ENCODE peak calls at places on chromosomes 7 and 10, in ten cellular contexts. One of them, this sample, is unnamed.

GRCh38 chr10:77782328-77783061 is 144.1 kb downstream of the DLG5 start:
- DNase-seq in kidney: no peak
- DNase-seq in upper lobe of left lung: no peak
- DNase-seq in cardiac fibroblast: no peak
- DNase-seq in lower lobe of right lung: no peak
- DNase-seq in HFFc6: no peak
- DNase-seq in progenitor cell of endocrine pancreas: no peak
- DNase-seq in CD4-positive, alpha-beta T cell: no peak
- DNase-seq in HFF-Myc: no peak
- DNase-seq in GM13976: no peak
- DNase-seq in this sample: no peak

GRCh38 chr7:155781433-155781832 is 30.8 kb downstream of the SHH start:
- DNase-seq in kidney: no peak
- DNase-seq in upper lobe of left lung: no peak
- DNase-seq in cardiac fibroblast: no peak
- DNase-seq in lower lobe of right lung: no peak
- DNase-seq in HFFc6: no peak
- DNase-seq in progenitor cell of endocrine pancreas: no peak
- DNase-seq in CD4-positive, alpha-beta T cell: no peak
- DNase-seq in HFF-Myc: no peak
- DNase-seq in GM13976: no peak
- DNase-seq in this sample: no peak

GRCh38 chr7:78736548-78736947 is 716.9 kb downstream of the MAGI2 start:
- DNase-seq in kidney: no peak
- DNase-seq in upper lobe of left lung: no peak
- DNase-seq in cardiac fibroblast: no peak
- DNase-seq in lower lobe of right lung: no peak
- DNase-seq in HFFc6: no peak
- DNase-seq in progenitor cell of endocrine pancreas: no peak
- DNase-seq in CD4-positive, alpha-beta T cell: no peak
- DNase-seq in HFF-Myc: no peak
- DNase-seq in GM13976: no peak
- DNase-seq in this sample: no peak

GRCh38 chr10:24894309-24894708 is 58.1 kb downstream of the PRTFDC1 start:
- DNase-seq in kidney: no peak
- DNase-seq in upper lobe of left lung: no peak
- DNase-seq in cardiac fibroblast: peak
- DNase-seq in lower lobe of right lung: no peak
- DNase-seq in HFFc6: peak
- DNase-seq in progenitor cell of endocrine pancreas: no peak
- DNase-seq in CD4-positive, alpha-beta T cell: no peak
- DNase-seq in HFF-Myc: no peak
- DNase-seq in GM13976: no peak
- DNase-seq in this sample: no peak

GRCh38 chr7:36192050-36192824 is 39.2 kb downstream of the EEPD1 start:
- DNase-seq in kidney: no peak
- DNase-seq in upper lobe of left lung: peak
- DNase-seq in cardiac fibroblast: peak
- DNase-seq in lower lobe of right lung: no peak
- DNase-seq in HFFc6: peak
- DNase-seq in progenitor cell of endocrine pancreas: no peak
- DNase-seq in CD4-positive, alpha-beta T cell: no peak
- DNase-seq in HFF-Myc: peak
- DNase-seq in GM13976: no peak
- DNase-seq in this sample: no peak

GRCh38 chr10:113126506-113127192 is 176.6 kb downstream of the TCF7L2 start:
- DNase-seq in kidney: peak
- DNase-seq in upper lobe of left lung: peak
- DNase-seq in cardiac fibroblast: peak
- DNase-seq in lower lobe of right lung: peak
- DNase-seq in HFFc6: peak
- DNase-seq in progenitor cell of endocrine pancreas: peak
- DNase-seq in CD4-positive, alpha-beta T cell: peak
- DNase-seq in HFF-Myc: no peak
- DNase-seq in GM13976: peak
- DNase-seq in this sample: no peak

GRCh38 chr7:70947181-70947580 is 184.8 kb upstream of the GALNT17 start:
- DNase-seq in kidney: no peak
- DNase-seq in upper lobe of left lung: no peak
- DNase-seq in cardiac fibroblast: no peak
- DNase-seq in lower lobe of right lung: no peak
- DNase-seq in HFFc6: no peak
- DNase-seq in progenitor cell of endocrine pancreas: no peak
- DNase-seq in CD4-positive, alpha-beta T cell: no peak
- DNase-seq in HFF-Myc: no peak
- DNase-seq in GM13976: no peak
- DNase-seq in this sample: no peak

GRCh38 chr10:119543814-119544642 is 1.5 kb upstream of the RGS10 start:
- DNase-seq in kidney: no peak
- DNase-seq in upper lobe of left lung: no peak
- DNase-seq in cardiac fibroblast: peak
- DNase-seq in lower lobe of right lung: no peak
- DNase-seq in HFFc6: peak
- DNase-seq in progenitor cell of endocrine pancreas: no peak
- DNase-seq in CD4-positive, alpha-beta T cell: no peak
- DNase-seq in HFF-Myc: no peak
- DNase-seq in GM13976: no peak
- DNase-seq in this sample: no peak

GRCh38 chr7:7642081-7642480 is 1.5 kb downstream of the UMAD1 start:
- DNase-seq in kidney: no peak
- DNase-seq in upper lobe of left lung: no peak
- DNase-seq in cardiac fibroblast: no peak
- DNase-seq in lower lobe of right lung: no peak
- DNase-seq in HFFc6: no peak
- DNase-seq in progenitor cell of endocrine pancreas: no peak
- DNase-seq in CD4-positive, alpha-beta T cell: no peak
- DNase-seq in HFF-Myc: no peak
- DNase-seq in GM13976: no peak
- DNase-seq in this sample: no peak

GRCh38 chr10:125878957-125879835 is 1.9 kb downstream of the DHX32 start:
- DNase-seq in kidney: no peak
- DNase-seq in upper lobe of left lung: no peak
- DNase-seq in cardiac fibroblast: peak
- DNase-seq in lower lobe of right lung: no peak
- DNase-seq in HFFc6: peak
- DNase-seq in progenitor cell of endocrine pancreas: no peak
- DNase-seq in CD4-positive, alpha-beta T cell: no peak
- DNase-seq in HFF-Myc: peak
- DNase-seq in GM13976: no peak
- DNase-seq in this sample: no peak

GRCh38 chr7:44210107-44210506 is 9.3 kb downstream of the YKT6 start:
- DNase-seq in kidney: no peak
- DNase-seq in upper lobe of left lung: no peak
- DNase-seq in cardiac fibroblast: no peak
- DNase-seq in lower lobe of right lung: no peak
- DNase-seq in HFFc6: no peak
- DNase-seq in progenitor cell of endocrine pancreas: no peak
- DNase-seq in CD4-positive, alpha-beta T cell: no peak
- DNase-seq in HFF-Myc: no peak
- DNase-seq in GM13976: no peak
- DNase-seq in this sample: peak

GRCh38 chr7:16929146-16929762 is 47.5 kb upstream of the AGR3 start:
- DNase-seq in kidney: no peak
- DNase-seq in upper lobe of left lung: no peak
- DNase-seq in cardiac fibroblast: no peak
- DNase-seq in lower lobe of right lung: no peak
- DNase-seq in HFFc6: no peak
- DNase-seq in progenitor cell of endocrine pancreas: no peak
- DNase-seq in CD4-positive, alpha-beta T cell: no peak
- DNase-seq in HFF-Myc: no peak
- DNase-seq in GM13976: no peak
- DNase-seq in this sample: no peak

GRCh38 chr7:39417642-39418041 is 148.6 kb upstream of the YAE1 start:
- DNase-seq in kidney: no peak
- DNase-seq in upper lobe of left lung: no peak
- DNase-seq in cardiac fibroblast: no peak
- DNase-seq in lower lobe of right lung: no peak
- DNase-seq in HFFc6: no peak
- DNase-seq in progenitor cell of endocrine pancreas: no peak
- DNase-seq in CD4-positive, alpha-beta T cell: no peak
- DNase-seq in HFF-Myc: no peak
- DNase-seq in GM13976: no peak
- DNase-seq in this sample: no peak
- TF ChIP-seq CTCF in kidney: no peak
- TF ChIP-seq CTCF in upper lobe of left lung: no peak
- TF ChIP-seq CTCF in cardiac fibroblast: no peak
- TF ChIP-seq CTCF in lower lobe of right lung: no peak
- TF ChIP-seq CTCF in HFFc6: no peak
- TF ChIP-seq CTCF in progenitor cell of endocrine pancreas: no peak
- TF ChIP-seq CTCF in CD4-positive, alpha-beta T cell: no peak
- TF ChIP-seq CTCF in HFF-Myc: no peak
- TF ChIP-seq CTCF in GM13976: no peak
- TF ChIP-seq CTCF in this sample: peak

GRCh38 chr7:30682131-30683083 is at the start of gene CRHR2:
- DNase-seq in kidney: no peak
- DNase-seq in upper lobe of left lung: peak
- DNase-seq in cardiac fibroblast: no peak
- DNase-seq in lower lobe of right lung: no peak
- DNase-seq in HFFc6: no peak
- DNase-seq in progenitor cell of endocrine pancreas: peak
- DNase-seq in CD4-positive, alpha-beta T cell: peak
- DNase-seq in HFF-Myc: no peak
- DNase-seq in GM13976: peak
- DNase-seq in this sample: no peak
- TF ChIP-seq CTCF in kidney: peak
- TF ChIP-seq CTCF in upper lobe of left lung: peak
- TF ChIP-seq CTCF in cardiac fibroblast: peak
- TF ChIP-seq CTCF in lower lobe of right lung: peak
- TF ChIP-seq CTCF in HFFc6: no peak
- TF ChIP-seq CTCF in progenitor cell of endocrine pancreas: peak
- TF ChIP-seq CTCF in CD4-positive, alpha-beta T cell: peak
- TF ChIP-seq CTCF in HFF-Myc: peak
- TF ChIP-seq CTCF in GM13976: no peak
- TF ChIP-seq CTCF in this sample: peak

GRCh38 chr10:3006093-3006492 is 61.3 kb upstream of the PFKP start:
- DNase-seq in kidney: no peak
- DNase-seq in upper lobe of left lung: no peak
- DNase-seq in cardiac fibroblast: no peak
- DNase-seq in lower lobe of right lung: no peak
- DNase-seq in HFFc6: no peak
- DNase-seq in progenitor cell of endocrine pancreas: no peak
- DNase-seq in CD4-positive, alpha-beta T cell: no peak
- DNase-seq in HFF-Myc: no peak
- DNase-seq in GM13976: no peak
- DNase-seq in this sample: no peak

GRCh38 chr10:3010819-3011422 is 56.4 kb upstream of the PFKP start:
- DNase-seq in kidney: no peak
- DNase-seq in upper lobe of left lung: no peak
- DNase-seq in cardiac fibroblast: no peak
- DNase-seq in lower lobe of right lung: no peak
- DNase-seq in HFFc6: no peak
- DNase-seq in progenitor cell of endocrine pancreas: peak
- DNase-seq in CD4-positive, alpha-beta T cell: no peak
- DNase-seq in HFF-Myc: no peak
- DNase-seq in GM13976: no peak
- DNase-seq in this sample: no peak

GRCh38 chr10:3009341-3009740 is 58.0 kb upstream of the PFKP start:
- DNase-seq in kidney: no peak
- DNase-seq in upper lobe of left lung: no peak
- DNase-seq in cardiac fibroblast: no peak
- DNase-seq in lower lobe of right lung: no peak
- DNase-seq in HFFc6: no peak
- DNase-seq in progenitor cell of endocrine pancreas: no peak
- DNase-seq in CD4-positive, alpha-beta T cell: no peak
- DNase-seq in HFF-Myc: no peak
- DNase-seq in GM13976: no peak
- DNase-seq in this sample: no peak

GRCh38 chr10:3008518-3009195 is 58.7 kb upstream of the PFKP start:
- DNase-seq in kidney: no peak
- DNase-seq in upper lobe of left lung: no peak
- DNase-seq in cardiac fibroblast: no peak
- DNase-seq in lower lobe of right lung: no peak
- DNase-seq in HFFc6: no peak
- DNase-seq in progenitor cell of endocrine pancreas: no peak
- DNase-seq in CD4-positive, alpha-beta T cell: no peak
- DNase-seq in HFF-Myc: no peak
- DNase-seq in GM13976: no peak
- DNase-seq in this sample: no peak

DNA sequence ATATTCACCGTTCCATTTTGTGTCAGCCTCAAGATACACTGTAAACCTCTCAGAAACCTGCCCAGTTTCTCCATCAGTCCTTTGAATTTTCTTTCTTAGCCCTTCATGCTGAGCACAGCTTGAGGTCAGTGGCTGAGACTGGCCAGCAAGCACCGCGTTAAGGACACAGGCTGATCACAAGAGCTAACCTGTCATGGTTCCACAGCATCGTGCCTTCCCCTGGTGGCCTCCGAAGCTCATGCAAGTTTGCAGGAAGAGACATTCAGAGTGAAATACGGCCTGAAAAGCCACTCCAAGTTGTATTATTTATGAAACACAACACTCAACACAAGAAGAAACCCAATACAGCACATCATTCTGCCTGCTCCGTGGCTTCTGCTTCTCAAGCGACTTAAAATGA is 57.0 kb upstream of the PFKP start:
- DNase-seq in kidney: no peak
- DNase-seq in upper lobe of left lung: no peak
- DNase-seq in cardiac fibroblast: no peak
- DNase-seq in lower lobe of right lung: no peak
- DNase-seq in HFFc6: no peak
- DNase-seq in progenitor cell of endocrine pancreas: no peak
- DNase-seq in CD4-positive, alpha-beta T cell: no peak
- DNase-seq in HFF-Myc: no peak
- DNase-seq in GM13976: no peak
- DNase-seq in this sample: no peak
- TF ChIP-seq CTCF in kidney: no peak
- TF ChIP-seq CTCF in upper lobe of left lung: no peak
- TF ChIP-seq CTCF in cardiac fibroblast: no peak
- TF ChIP-seq CTCF in lower lobe of right lung: no peak
- TF ChIP-seq CTCF in HFFc6: no peak
- TF ChIP-seq CTCF in progenitor cell of endocrine pancreas: peak
- TF ChIP-seq CTCF in CD4-positive, alpha-beta T cell: no peak
- TF ChIP-seq CTCF in HFF-Myc: no peak
- TF ChIP-seq CTCF in GM13976: no peak
- TF ChIP-seq CTCF in this sample: no peak

DNA sequence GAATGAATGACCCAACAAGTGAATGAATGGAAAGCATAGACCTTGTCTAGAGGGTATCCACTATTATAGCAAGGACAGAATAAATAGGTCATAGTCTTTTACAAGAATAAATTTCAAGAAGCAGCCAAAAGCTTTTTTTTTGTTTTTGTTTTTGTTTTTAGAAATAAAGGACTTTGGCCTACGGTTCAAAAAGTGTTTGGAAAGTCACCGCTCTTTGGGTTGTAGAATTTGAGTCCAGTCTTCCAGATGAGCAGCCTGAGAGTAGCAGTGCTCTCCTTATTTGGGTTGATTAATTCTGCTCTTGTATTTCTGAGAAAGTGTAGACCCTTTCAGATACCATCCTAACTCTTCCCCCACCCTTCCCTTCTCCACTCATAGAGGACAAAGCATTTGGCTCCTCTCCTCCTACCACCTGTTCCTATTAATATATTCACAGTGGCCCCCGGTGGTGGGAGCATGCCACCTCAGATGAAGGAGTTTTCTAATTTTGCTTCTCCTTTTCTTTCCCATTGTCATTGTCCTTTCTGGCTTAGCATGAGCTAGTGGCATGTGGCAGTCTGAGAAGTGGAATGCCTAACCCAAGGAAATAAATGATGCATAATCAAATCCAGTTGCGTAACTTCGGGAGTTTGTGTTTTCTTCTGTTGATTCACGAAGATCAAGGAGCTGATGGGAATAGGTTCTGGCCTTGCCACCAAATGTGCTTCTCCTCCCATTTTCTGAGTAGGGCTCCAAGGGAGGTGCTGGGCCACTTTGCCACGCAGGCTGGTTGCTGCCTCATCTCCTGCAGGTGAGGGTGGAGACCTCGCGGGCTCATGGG is 114.7 kb downstream of the CHN2 start:
- DNase-seq in kidney: no peak
- DNase-seq in upper lobe of left lung: no peak
- DNase-seq in cardiac fibroblast: no peak
- DNase-seq in lower lobe of right lung: no peak
- DNase-seq in HFFc6: no peak
- DNase-seq in progenitor cell of endocrine pancreas: no peak
- DNase-seq in CD4-positive, alpha-beta T cell: no peak
- DNase-seq in HFF-Myc: no peak
- DNase-seq in GM13976: no peak
- DNase-seq in this sample: no peak
- TF ChIP-seq CTCF in kidney: no peak
- TF ChIP-seq CTCF in upper lobe of left lung: no peak
- TF ChIP-seq CTCF in cardiac fibroblast: peak
- TF ChIP-seq CTCF in lower lobe of right lung: no peak
- TF ChIP-seq CTCF in HFFc6: no peak
- TF ChIP-seq CTCF in progenitor cell of endocrine pancreas: no peak
- TF ChIP-seq CTCF in CD4-positive, alpha-beta T cell: no peak
- TF ChIP-seq CTCF in HFF-Myc: peak
- TF ChIP-seq CTCF in GM13976: no peak
- TF ChIP-seq CTCF in this sample: peak

This sample was measured in chondrocyte.